ENCODE peak calls at places on chromosomes 16 and 17, in seven cellular contexts. One of them, this sample, is unnamed.

GRCh38 chr17:49957350-49957749 is 11.6 kb upstream of the DLX4 start:
- DNase-seq in thoracic aorta: no peak
- DNase-seq in stimulated activated CD8-positive, alpha-beta memory T cell treated with anti-CD3 and anti-CD28 coated beads, Interleukin-7, amount 100 ng/mL, for 1 hour: no peak
- DNase-seq in stimulated activated CD4-positive, alpha-beta T cell treated with anti-CD3 and anti-CD28 coated beads, Interleukin-2, amount 100 ng/mL, for 4 hours: no peak
- DNase-seq in cardiac muscle cell: no peak
- DNase-seq in non-pigmented ciliary epithelial cell: no peak
- DNase-seq in activated CD4-positive, alpha-beta T cell treated with anti-CD3 and anti-CD28 coated beads for 24 hours: no peak
- DNase-seq in this sample: no peak

GRCh38 chr16:73544266-73544665 is 496.3 kb upstream of the ZFHX3 start:
- DNase-seq in non-pigmented ciliary epithelial cell: no peak
- DNase-seq in stimulated activated CD8-positive, alpha-beta memory T cell treated with anti-CD3 and anti-CD28 coated beads, Interleukin-7, amount 100 ng/mL, for 1 hour: no peak
- DNase-seq in stimulated activated CD4-positive, alpha-beta T cell treated with anti-CD3 and anti-CD28 coated beads, Interleukin-2, amount 100 ng/mL, for 4 hours: no peak
- DNase-seq in activated CD4-positive, alpha-beta T cell treated with anti-CD3 and anti-CD28 coated beads for 24 hours: no peak
- DNase-seq in thoracic aorta: no peak
- DNase-seq in cardiac muscle cell: no peak
- DNase-seq in this sample: no peak

GRCh38 chr17:63698886-63699637 is 863 bp downstream of the LIMD2 start:
- DNase-seq in stimulated activated CD4-positive, alpha-beta T cell treated with anti-CD3 and anti-CD28 coated beads, Interleukin-2, amount 100 ng/mL, for 4 hours: peak
- DNase-seq in thoracic aorta: no peak
- DNase-seq in non-pigmented ciliary epithelial cell: no peak
- DNase-seq in stimulated activated CD8-positive, alpha-beta memory T cell treated with anti-CD3 and anti-CD28 coated beads, Interleukin-7, amount 100 ng/mL, for 1 hour: peak
- DNase-seq in cardiac muscle cell: no peak
- DNase-seq in activated CD4-positive, alpha-beta T cell treated with anti-CD3 and anti-CD28 coated beads for 24 hours: peak
- DNase-seq in this sample: peak

GRCh38 chr16:54201200-54201599 is 85.4 kb downstream of the IRX3 start:
- DNase-seq in stimulated activated CD8-positive, alpha-beta memory T cell treated with anti-CD3 and anti-CD28 coated beads, Interleukin-7, amount 100 ng/mL, for 1 hour: no peak
- DNase-seq in stimulated activated CD4-positive, alpha-beta T cell treated with anti-CD3 and anti-CD28 coated beads, Interleukin-2, amount 100 ng/mL, for 4 hours: no peak
- DNase-seq in activated CD4-positive, alpha-beta T cell treated with anti-CD3 and anti-CD28 coated beads for 24 hours: no peak
- DNase-seq in non-pigmented ciliary epithelial cell: no peak
- DNase-seq in thoracic aorta: no peak
- DNase-seq in cardiac muscle cell: no peak
- DNase-seq in this sample: no peak

GRCh38 chr16:2031081-2031577 is 4.4 kb downstream of the NHERF2 start:
- DNase-seq in stimulated activated CD4-positive, alpha-beta T cell treated with anti-CD3 and anti-CD28 coated beads, Interleukin-2, amount 100 ng/mL, for 4 hours: no peak
- DNase-seq in non-pigmented ciliary epithelial cell: no peak
- DNase-seq in stimulated activated CD8-positive, alpha-beta memory T cell treated with anti-CD3 and anti-CD28 coated beads, Interleukin-7, amount 100 ng/mL, for 1 hour: no peak
- DNase-seq in cardiac muscle cell: no peak
- DNase-seq in activated CD4-positive, alpha-beta T cell treated with anti-CD3 and anti-CD28 coated beads for 24 hours: no peak
- DNase-seq in thoracic aorta: no peak
- DNase-seq in this sample: no peak

GRCh38 chr16:69890114-69890890 is 60.8 kb upstream of the CLEC18A start:
- DNase-seq in thoracic aorta: peak
- DNase-seq in stimulated activated CD4-positive, alpha-beta T cell treated with anti-CD3 and anti-CD28 coated beads, Interleukin-2, amount 100 ng/mL, for 4 hours: no peak
- DNase-seq in activated CD4-positive, alpha-beta T cell treated with anti-CD3 and anti-CD28 coated beads for 24 hours: no peak
- DNase-seq in stimulated activated CD8-positive, alpha-beta memory T cell treated with anti-CD3 and anti-CD28 coated beads, Interleukin-7, amount 100 ng/mL, for 1 hour: no peak
- DNase-seq in cardiac muscle cell: peak
- DNase-seq in non-pigmented ciliary epithelial cell: no peak
- DNase-seq in this sample: no peak

GRCh38 chr17:68355093-68355492 is 63.8 kb downstream of the ARSG start:
- DNase-seq in activated CD4-positive, alpha-beta T cell treated with anti-CD3 and anti-CD28 coated beads for 24 hours: no peak
- DNase-seq in non-pigmented ciliary epithelial cell: peak
- DNase-seq in stimulated activated CD8-positive, alpha-beta memory T cell treated with anti-CD3 and anti-CD28 coated beads, Interleukin-7, amount 100 ng/mL, for 1 hour: no peak
- DNase-seq in stimulated activated CD4-positive, alpha-beta T cell treated with anti-CD3 and anti-CD28 coated beads, Interleukin-2, amount 100 ng/mL, for 4 hours: no peak
- DNase-seq in cardiac muscle cell: no peak
- DNase-seq in thoracic aorta: no peak
- DNase-seq in this sample: no peak

GRCh38 chr17:32673964-32674363 is 187.2 kb downstream of the CDK5R1 start:
- DNase-seq in non-pigmented ciliary epithelial cell: no peak
- DNase-seq in cardiac muscle cell: no peak
- DNase-seq in activated CD4-positive, alpha-beta T cell treated with anti-CD3 and anti-CD28 coated beads for 24 hours: no peak
- DNase-seq in thoracic aorta: no peak
- DNase-seq in stimulated activated CD4-positive, alpha-beta T cell treated with anti-CD3 and anti-CD28 coated beads, Interleukin-2, amount 100 ng/mL, for 4 hours: no peak
- DNase-seq in stimulated activated CD8-positive, alpha-beta memory T cell treated with anti-CD3 and anti-CD28 coated beads, Interleukin-7, amount 100 ng/mL, for 1 hour: no peak
- DNase-seq in this sample: no peak

GRCh38 chr16:49092704-49093103 is 188.9 kb downstream of the CBLN1 start:
- DNase-seq in stimulated activated CD8-positive, alpha-beta memory T cell treated with anti-CD3 and anti-CD28 coated beads, Interleukin-7, amount 100 ng/mL, for 1 hour: no peak
- DNase-seq in activated CD4-positive, alpha-beta T cell treated with anti-CD3 and anti-CD28 coated beads for 24 hours: no peak
- DNase-seq in cardiac muscle cell: no peak
- DNase-seq in stimulated activated CD4-positive, alpha-beta T cell treated with anti-CD3 and anti-CD28 coated beads, Interleukin-2, amount 100 ng/mL, for 4 hours: no peak
- DNase-seq in non-pigmented ciliary epithelial cell: no peak
- DNase-seq in thoracic aorta: no peak
- DNase-seq in this sample: no peak

GRCh38 chr17:39082482-39082881 is 69.0 kb downstream of the PLXDC1 start:
- DNase-seq in stimulated activated CD8-positive, alpha-beta memory T cell treated with anti-CD3 and anti-CD28 coated beads, Interleukin-7, amount 100 ng/mL, for 1 hour: no peak
- DNase-seq in stimulated activated CD4-positive, alpha-beta T cell treated with anti-CD3 and anti-CD28 coated beads, Interleukin-2, amount 100 ng/mL, for 4 hours: no peak
- DNase-seq in non-pigmented ciliary epithelial cell: no peak
- DNase-seq in cardiac muscle cell: no peak
- DNase-seq in thoracic aorta: no peak
- DNase-seq in activated CD4-positive, alpha-beta T cell treated with anti-CD3 and anti-CD28 coated beads for 24 hours: no peak
- DNase-seq in this sample: no peak

GRCh38 chr17:34146440-34147043 is 108.5 kb upstream of the CCL2 start:
- DNase-seq in cardiac muscle cell: peak
- DNase-seq in stimulated activated CD8-positive, alpha-beta memory T cell treated with anti-CD3 and anti-CD28 coated beads, Interleukin-7, amount 100 ng/mL, for 1 hour: peak
- DNase-seq in activated CD4-positive, alpha-beta T cell treated with anti-CD3 and anti-CD28 coated beads for 24 hours: no peak
- DNase-seq in non-pigmented ciliary epithelial cell: no peak
- DNase-seq in stimulated activated CD4-positive, alpha-beta T cell treated with anti-CD3 and anti-CD28 coated beads, Interleukin-2, amount 100 ng/mL, for 4 hours: no peak
- DNase-seq in thoracic aorta: no peak
- DNase-seq in this sample: peak

GRCh38 chr16:31007684-31008083 is 2.8 kb downstream of the STX1B start:
- DNase-seq in stimulated activated CD8-positive, alpha-beta memory T cell treated with anti-CD3 and anti-CD28 coated beads, Interleukin-7, amount 100 ng/mL, for 1 hour: no peak
- DNase-seq in non-pigmented ciliary epithelial cell: no peak
- DNase-seq in cardiac muscle cell: no peak
- DNase-seq in thoracic aorta: no peak
- DNase-seq in stimulated activated CD4-positive, alpha-beta T cell treated with anti-CD3 and anti-CD28 coated beads, Interleukin-2, amount 100 ng/mL, for 4 hours: no peak
- DNase-seq in activated CD4-positive, alpha-beta T cell treated with anti-CD3 and anti-CD28 coated beads for 24 hours: no peak
- DNase-seq in this sample: no peak

GRCh38 chr17:54968954-54969400 is 412 bp downstream of the STXBP4 start:
- DNase-seq in stimulated activated CD4-positive, alpha-beta T cell treated with anti-CD3 and anti-CD28 coated beads, Interleukin-2, amount 100 ng/mL, for 4 hours: no peak
- DNase-seq in cardiac muscle cell: peak
- DNase-seq in thoracic aorta: no peak
- DNase-seq in stimulated activated CD8-positive, alpha-beta memory T cell treated with anti-CD3 and anti-CD28 coated beads, Interleukin-7, amount 100 ng/mL, for 1 hour: no peak
- DNase-seq in activated CD4-positive, alpha-beta T cell treated with anti-CD3 and anti-CD28 coated beads for 24 hours: no peak
- DNase-seq in non-pigmented ciliary epithelial cell: no peak
- DNase-seq in this sample: no peak

GRCh38 chr16:78659668-78660217 is 560.3 kb downstream of the WWOX start:
- DNase-seq in non-pigmented ciliary epithelial cell: no peak
- DNase-seq in activated CD4-positive, alpha-beta T cell treated with anti-CD3 and anti-CD28 coated beads for 24 hours: no peak
- DNase-seq in stimulated activated CD4-positive, alpha-beta T cell treated with anti-CD3 and anti-CD28 coated beads, Interleukin-2, amount 100 ng/mL, for 4 hours: no peak
- DNase-seq in stimulated activated CD8-positive, alpha-beta memory T cell treated with anti-CD3 and anti-CD28 coated beads, Interleukin-7, amount 100 ng/mL, for 1 hour: no peak
- DNase-seq in cardiac muscle cell: no peak
- DNase-seq in thoracic aorta: no peak
- DNase-seq in this sample: no peak

GRCh38 chr17:29124135-29124930 is 55.9 kb downstream of the MYO18A start:
- DNase-seq in stimulated activated CD8-positive, alpha-beta memory T cell treated with anti-CD3 and anti-CD28 coated beads, Interleukin-7, amount 100 ng/mL, for 1 hour: no peak
- DNase-seq in stimulated activated CD4-positive, alpha-beta T cell treated with anti-CD3 and anti-CD28 coated beads, Interleukin-2, amount 100 ng/mL, for 4 hours: no peak
- DNase-seq in thoracic aorta: no peak
- DNase-seq in activated CD4-positive, alpha-beta T cell treated with anti-CD3 and anti-CD28 coated beads for 24 hours: no peak
- DNase-seq in non-pigmented ciliary epithelial cell: no peak
- DNase-seq in cardiac muscle cell: peak
- DNase-seq in this sample: no peak

GRCh38 chr17:1112875-1113274 is 66.9 kb downstream of the ABR start:
- DNase-seq in cardiac muscle cell: no peak
- DNase-seq in activated CD4-positive, alpha-beta T cell treated with anti-CD3 and anti-CD28 coated beads for 24 hours: no peak
- DNase-seq in stimulated activated CD8-positive, alpha-beta memory T cell treated with anti-CD3 and anti-CD28 coated beads, Interleukin-7, amount 100 ng/mL, for 1 hour: no peak
- DNase-seq in thoracic aorta: no peak
- DNase-seq in stimulated activated CD4-positive, alpha-beta T cell treated with anti-CD3 and anti-CD28 coated beads, Interleukin-2, amount 100 ng/mL, for 4 hours: no peak
- DNase-seq in non-pigmented ciliary epithelial cell: no peak
- DNase-seq in this sample: no peak

GRCh38 chr16:14242769-14243168 is 171.7 kb downstream of the MRTFB start:
- DNase-seq in thoracic aorta: no peak
- DNase-seq in stimulated activated CD8-positive, alpha-beta memory T cell treated with anti-CD3 and anti-CD28 coated beads, Interleukin-7, amount 100 ng/mL, for 1 hour: no peak
- DNase-seq in stimulated activated CD4-positive, alpha-beta T cell treated with anti-CD3 and anti-CD28 coated beads, Interleukin-2, amount 100 ng/mL, for 4 hours: no peak
- DNase-seq in non-pigmented ciliary epithelial cell: no peak
- DNase-seq in activated CD4-positive, alpha-beta T cell treated with anti-CD3 and anti-CD28 coated beads for 24 hours: no peak
- DNase-seq in cardiac muscle cell: no peak
- DNase-seq in this sample: no peak

GRCh38 chr17:56029980-56030624 is 123.2 kb upstream of the ANKFN1 start:
- DNase-seq in stimulated activated CD8-positive, alpha-beta memory T cell treated with anti-CD3 and anti-CD28 coated beads, Interleukin-7, amount 100 ng/mL, for 1 hour: no peak
- DNase-seq in stimulated activated CD4-positive, alpha-beta T cell treated with anti-CD3 and anti-CD28 coated beads, Interleukin-2, amount 100 ng/mL, for 4 hours: no peak
- DNase-seq in activated CD4-positive, alpha-beta T cell treated with anti-CD3 and anti-CD28 coated beads for 24 hours: no peak
- DNase-seq in non-pigmented ciliary epithelial cell: no peak
- DNase-seq in cardiac muscle cell: peak
- DNase-seq in thoracic aorta: no peak
- DNase-seq in this sample: no peak

GRCh38 chr16:27215660-27216059 is 12.3 kb downstream of the KDM8 start:
- DNase-seq in stimulated activated CD4-positive, alpha-beta T cell treated with anti-CD3 and anti-CD28 coated beads, Interleukin-2, amount 100 ng/mL, for 4 hours: no peak
- DNase-seq in cardiac muscle cell: no peak
- DNase-seq in thoracic aorta: no peak
- DNase-seq in activated CD4-positive, alpha-beta T cell treated with anti-CD3 and anti-CD28 coated beads for 24 hours: no peak
- DNase-seq in non-pigmented ciliary epithelial cell: no peak
- DNase-seq in stimulated activated CD8-positive, alpha-beta memory T cell treated with anti-CD3 and anti-CD28 coated beads, Interleukin-7, amount 100 ng/mL, for 1 hour: no peak
- DNase-seq in this sample: no peak

GRCh38 chr17:66733759-66734158 is 101.2 kb upstream of the CACNG5 start:
- DNase-seq in non-pigmented ciliary epithelial cell: no peak
- DNase-seq in cardiac muscle cell: no peak
- DNase-seq in activated CD4-positive, alpha-beta T cell treated with anti-CD3 and anti-CD28 coated beads for 24 hours: no peak
- DNase-seq in thoracic aorta: no peak
- DNase-seq in stimulated activated CD8-positive, alpha-beta memory T cell treated with anti-CD3 and anti-CD28 coated beads, Interleukin-7, amount 100 ng/mL, for 1 hour: no peak
- DNase-seq in stimulated activated CD4-positive, alpha-beta T cell treated with anti-CD3 and anti-CD28 coated beads, Interleukin-2, amount 100 ng/mL, for 4 hours: no peak
- DNase-seq in this sample: no peak

GRCh38 chr17:14211778-14212177 is 24.9 kb downstream of the CDRT15 start:
- DNase-seq in stimulated activated CD4-positive, alpha-beta T cell treated with anti-CD3 and anti-CD28 coated beads, Interleukin-2, amount 100 ng/mL, for 4 hours: no peak
- DNase-seq in non-pigmented ciliary epithelial cell: no peak
- DNase-seq in thoracic aorta: no peak
- DNase-seq in activated CD4-positive, alpha-beta T cell treated with anti-CD3 and anti-CD28 coated beads for 24 hours: no peak
- DNase-seq in stimulated activated CD8-positive, alpha-beta memory T cell treated with anti-CD3 and anti-CD28 coated beads, Interleukin-7, amount 100 ng/mL, for 1 hour: no peak
- DNase-seq in cardiac muscle cell: no peak
- DNase-seq in this sample: no peak

GRCh38 chr17:51044964-51045363 is 75.7 kb downstream of the SPAG9 start:
- DNase-seq in non-pigmented ciliary epithelial cell: no peak
- DNase-seq in activated CD4-positive, alpha-beta T cell treated with anti-CD3 and anti-CD28 coated beads for 24 hours: no peak
- DNase-seq in thoracic aorta: no peak
- DNase-seq in stimulated activated CD4-positive, alpha-beta T cell treated with anti-CD3 and anti-CD28 coated beads, Interleukin-2, amount 100 ng/mL, for 4 hours: no peak
- DNase-seq in cardiac muscle cell: no peak
- DNase-seq in stimulated activated CD8-positive, alpha-beta memory T cell treated with anti-CD3 and anti-CD28 coated beads, Interleukin-7, amount 100 ng/mL, for 1 hour: no peak
- DNase-seq in this sample: no peak

GRCh38 chr17:50935201-50936124 is 69.3 kb upstream of the TOB1 start:
- DNase-seq in non-pigmented ciliary epithelial cell: no peak
- DNase-seq in stimulated activated CD4-positive, alpha-beta T cell treated with anti-CD3 and anti-CD28 coated beads, Interleukin-2, amount 100 ng/mL, for 4 hours: no peak
- DNase-seq in activated CD4-positive, alpha-beta T cell treated with anti-CD3 and anti-CD28 coated beads for 24 hours: no peak
- DNase-seq in stimulated activated CD8-positive, alpha-beta memory T cell treated with anti-CD3 and anti-CD28 coated beads, Interleukin-7, amount 100 ng/mL, for 1 hour: no peak
- DNase-seq in cardiac muscle cell: no peak
- DNase-seq in thoracic aorta: peak
- DNase-seq in this sample: no peak

GRCh38 chr17:30161601-30162000 is 45.0 kb downstream of the NSRP1 start:
- DNase-seq in stimulated activated CD8-positive, alpha-beta memory T cell treated with anti-CD3 and anti-CD28 coated beads, Interleukin-7, amount 100 ng/mL, for 1 hour: no peak
- DNase-seq in cardiac muscle cell: no peak
- DNase-seq in thoracic aorta: no peak
- DNase-seq in non-pigmented ciliary epithelial cell: no peak
- DNase-seq in stimulated activated CD4-positive, alpha-beta T cell treated with anti-CD3 and anti-CD28 coated beads, Interleukin-2, amount 100 ng/mL, for 4 hours: no peak
- DNase-seq in activated CD4-positive, alpha-beta T cell treated with anti-CD3 and anti-CD28 coated beads for 24 hours: no peak
- DNase-seq in this sample: no peak

GRCh38 chr17:69448431-69449102 is 34.1 kb downstream of the MAP2K6 start:
- DNase-seq in stimulated activated CD8-positive, alpha-beta memory T cell treated with anti-CD3 and anti-CD28 coated beads, Interleukin-7, amount 100 ng/mL, for 1 hour: no peak
- DNase-seq in thoracic aorta: no peak
- DNase-seq in activated CD4-positive, alpha-beta T cell treated with anti-CD3 and anti-CD28 coated beads for 24 hours: no peak
- DNase-seq in stimulated activated CD4-positive, alpha-beta T cell treated with anti-CD3 and anti-CD28 coated beads, Interleukin-2, amount 100 ng/mL, for 4 hours: no peak
- DNase-seq in cardiac muscle cell: peak
- DNase-seq in non-pigmented ciliary epithelial cell: no peak
- DNase-seq in this sample: no peak

GRCh38 chr17:60139438-60140285 is 10.1 kb upstream of the CA4 start:
- DNase-seq in non-pigmented ciliary epithelial cell: no peak
- DNase-seq in stimulated activated CD8-positive, alpha-beta memory T cell treated with anti-CD3 and anti-CD28 coated beads, Interleukin-7, amount 100 ng/mL, for 1 hour: peak
- DNase-seq in thoracic aorta: no peak
- DNase-seq in cardiac muscle cell: peak
- DNase-seq in stimulated activated CD4-positive, alpha-beta T cell treated with anti-CD3 and anti-CD28 coated beads, Interleukin-2, amount 100 ng/mL, for 4 hours: peak
- DNase-seq in activated CD4-positive, alpha-beta T cell treated with anti-CD3 and anti-CD28 coated beads for 24 hours: peak
- DNase-seq in this sample: no peak

GRCh38 chr17:58263773-58264172 is 17.0 kb downstream of the MPO start:
- DNase-seq in stimulated activated CD8-positive, alpha-beta memory T cell treated with anti-CD3 and anti-CD28 coated beads, Interleukin-7, amount 100 ng/mL, for 1 hour: no peak
- DNase-seq in thoracic aorta: no peak
- DNase-seq in non-pigmented ciliary epithelial cell: no peak
- DNase-seq in stimulated activated CD4-positive, alpha-beta T cell treated with anti-CD3 and anti-CD28 coated beads, Interleukin-2, amount 100 ng/mL, for 4 hours: no peak
- DNase-seq in cardiac muscle cell: no peak
- DNase-seq in activated CD4-positive, alpha-beta T cell treated with anti-CD3 and anti-CD28 coated beads for 24 hours: no peak
- DNase-seq in this sample: no peak

GRCh38 chr16:57637020-57637419 is 8.6 kb downstream of the ADGRG1 start:
- DNase-seq in thoracic aorta: no peak
- DNase-seq in non-pigmented ciliary epithelial cell: no peak
- DNase-seq in activated CD4-positive, alpha-beta T cell treated with anti-CD3 and anti-CD28 coated beads for 24 hours: no peak
- DNase-seq in cardiac muscle cell: no peak
- DNase-seq in stimulated activated CD8-positive, alpha-beta memory T cell treated with anti-CD3 and anti-CD28 coated beads, Interleukin-7, amount 100 ng/mL, for 1 hour: no peak
- DNase-seq in stimulated activated CD4-positive, alpha-beta T cell treated with anti-CD3 and anti-CD28 coated beads, Interleukin-2, amount 100 ng/mL, for 4 hours: no peak
- DNase-seq in this sample: no peak

GRCh38 chr17:20952183-20952582 is 90.6 kb downstream of the USP22 start:
- DNase-seq in stimulated activated CD8-positive, alpha-beta memory T cell treated with anti-CD3 and anti-CD28 coated beads, Interleukin-7, amount 100 ng/mL, for 1 hour: no peak
- DNase-seq in non-pigmented ciliary epithelial cell: no peak
- DNase-seq in thoracic aorta: no peak
- DNase-seq in cardiac muscle cell: no peak
- DNase-seq in activated CD4-positive, alpha-beta T cell treated with anti-CD3 and anti-CD28 coated beads for 24 hours: no peak
- DNase-seq in stimulated activated CD4-positive, alpha-beta T cell treated with anti-CD3 and anti-CD28 coated beads, Interleukin-2, amount 100 ng/mL, for 4 hours: no peak
- DNase-seq in this sample: no peak

GRCh38 chr17:46121165-46121764 is 72.0 kb downstream of the KANSL1 start:
- DNase-seq in stimulated activated CD4-positive, alpha-beta T cell treated with anti-CD3 and anti-CD28 coated beads, Interleukin-2, amount 100 ng/mL, for 4 hours: no peak
- DNase-seq in stimulated activated CD8-positive, alpha-beta memory T cell treated with anti-CD3 and anti-CD28 coated beads, Interleukin-7, amount 100 ng/mL, for 1 hour: no peak
- DNase-seq in thoracic aorta: no peak
- DNase-seq in cardiac muscle cell: no peak
- DNase-seq in non-pigmented ciliary epithelial cell: no peak
- DNase-seq in activated CD4-positive, alpha-beta T cell treated with anti-CD3 and anti-CD28 coated beads for 24 hours: no peak
- DNase-seq in this sample: no peak

GRCh38 chr17:42414782-42415409 is 8.2 kb downstream of the CAVIN1 start:
- DNase-seq in cardiac muscle cell: no peak
- DNase-seq in activated CD4-positive, alpha-beta T cell treated with anti-CD3 and anti-CD28 coated beads for 24 hours: peak
- DNase-seq in thoracic aorta: no peak
- DNase-seq in non-pigmented ciliary epithelial cell: no peak
- DNase-seq in stimulated activated CD4-positive, alpha-beta T cell treated with anti-CD3 and anti-CD28 coated beads, Interleukin-2, amount 100 ng/mL, for 4 hours: peak
- DNase-seq in stimulated activated CD8-positive, alpha-beta memory T cell treated with anti-CD3 and anti-CD28 coated beads, Interleukin-7, amount 100 ng/mL, for 1 hour: no peak
- DNase-seq in this sample: no peak

GRCh38 chr17:6443692-6444572 is at the start of gene PIMREG:
- DNase-seq in non-pigmented ciliary epithelial cell: peak
- DNase-seq in activated CD4-positive, alpha-beta T cell treated with anti-CD3 and anti-CD28 coated beads for 24 hours: peak
- DNase-seq in stimulated activated CD8-positive, alpha-beta memory T cell treated with anti-CD3 and anti-CD28 coated beads, Interleukin-7, amount 100 ng/mL, for 1 hour: peak
- DNase-seq in cardiac muscle cell: peak
- DNase-seq in stimulated activated CD4-positive, alpha-beta T cell treated with anti-CD3 and anti-CD28 coated beads, Interleukin-2, amount 100 ng/mL, for 4 hours: peak
- DNase-seq in thoracic aorta: peak
- DNase-seq in this sample: peak